ENCODE peak calls at places on chromosomes 7 and 10, in seven cellular contexts. One of them, this sample, is unnamed.

GRCh38 chr7:138186951-138187351 is 110.7 kb downstream of the AKR1D1 start:
- DNase-seq in CD8-positive, alpha-beta memory T cell: no peak
- DNase-seq in stimulated activated CD8-positive, alpha-beta memory T cell treated with anti-CD3 and anti-CD28 coated beads, Interleukin-12 subunit alpha, Interleukin-12 subunit beta, amount 100 ng/mL, for 4 hours: no peak
- DNase-seq in adrenal gland: peak
- DNase-seq in IMR-90: peak
- DNase-seq in right atrium auricular region: no peak
- DNase-seq in GM10248: no peak
- DNase-seq in this sample: no peak

GRCh38 chr7:98771519-98772241 is 98.1 kb downstream of the TMEM130 start:
- DNase-seq in adrenal gland: peak
- DNase-seq in CD8-positive, alpha-beta memory T cell: no peak
- DNase-seq in GM10248: no peak
- DNase-seq in right atrium auricular region: no peak
- DNase-seq in stimulated activated CD8-positive, alpha-beta memory T cell treated with anti-CD3 and anti-CD28 coated beads, Interleukin-12 subunit alpha, Interleukin-12 subunit beta, amount 100 ng/mL, for 4 hours: no peak
- DNase-seq in IMR-90: peak
- DNase-seq in this sample: no peak

GRCh38 chr10:97454330-97455036 is 8.5 kb downstream of the ZDHHC16 start:
- DNase-seq in CD8-positive, alpha-beta memory T cell: no peak
- DNase-seq in stimulated activated CD8-positive, alpha-beta memory T cell treated with anti-CD3 and anti-CD28 coated beads, Interleukin-12 subunit alpha, Interleukin-12 subunit beta, amount 100 ng/mL, for 4 hours: no peak
- DNase-seq in GM10248: no peak
- DNase-seq in adrenal gland: no peak
- DNase-seq in right atrium auricular region: no peak
- DNase-seq in IMR-90: peak
- DNase-seq in this sample: peak

GRCh38 chr7:149027560-149028345 is 552 bp downstream of the PDIA4 start:
- DNase-seq in CD8-positive, alpha-beta memory T cell: no peak
- DNase-seq in adrenal gland: no peak
- DNase-seq in right atrium auricular region: no peak
- DNase-seq in IMR-90: peak
- DNase-seq in stimulated activated CD8-positive, alpha-beta memory T cell treated with anti-CD3 and anti-CD28 coated beads, Interleukin-12 subunit alpha, Interleukin-12 subunit beta, amount 100 ng/mL, for 4 hours: no peak
- DNase-seq in GM10248: no peak
- DNase-seq in this sample: no peak

GRCh38 chr10:8768341-8768740 is 713.9 kb downstream of the GATA3 start:
- DNase-seq in stimulated activated CD8-positive, alpha-beta memory T cell treated with anti-CD3 and anti-CD28 coated beads, Interleukin-12 subunit alpha, Interleukin-12 subunit beta, amount 100 ng/mL, for 4 hours: no peak
- DNase-seq in CD8-positive, alpha-beta memory T cell: no peak
- DNase-seq in GM10248: no peak
- DNase-seq in right atrium auricular region: no peak
- DNase-seq in adrenal gland: no peak
- DNase-seq in IMR-90: no peak
- DNase-seq in this sample: no peak

GRCh38 chr10:117214401-117214800 is 17.1 kb downstream of the KCNK18 start:
- DNase-seq in stimulated activated CD8-positive, alpha-beta memory T cell treated with anti-CD3 and anti-CD28 coated beads, Interleukin-12 subunit alpha, Interleukin-12 subunit beta, amount 100 ng/mL, for 4 hours: no peak
- DNase-seq in CD8-positive, alpha-beta memory T cell: no peak
- DNase-seq in adrenal gland: no peak
- DNase-seq in GM10248: no peak
- DNase-seq in IMR-90: peak
- DNase-seq in right atrium auricular region: no peak
- DNase-seq in this sample: no peak

GRCh38 chr7:135508853-135509588 is 881 bp downstream of the CNOT4 start:
- DNase-seq in adrenal gland: no peak
- DNase-seq in stimulated activated CD8-positive, alpha-beta memory T cell treated with anti-CD3 and anti-CD28 coated beads, Interleukin-12 subunit alpha, Interleukin-12 subunit beta, amount 100 ng/mL, for 4 hours: no peak
- DNase-seq in GM10248: peak
- DNase-seq in right atrium auricular region: no peak
- DNase-seq in CD8-positive, alpha-beta memory T cell: peak
- DNase-seq in IMR-90: peak
- DNase-seq in this sample: peak

GRCh38 chr10:6737080-6737641 is 157.1 kb upstream of the PRKCQ start:
- DNase-seq in adrenal gland: no peak
- DNase-seq in GM10248: no peak
- DNase-seq in stimulated activated CD8-positive, alpha-beta memory T cell treated with anti-CD3 and anti-CD28 coated beads, Interleukin-12 subunit alpha, Interleukin-12 subunit beta, amount 100 ng/mL, for 4 hours: no peak
- DNase-seq in right atrium auricular region: no peak
- DNase-seq in IMR-90: peak
- DNase-seq in CD8-positive, alpha-beta memory T cell: no peak
- DNase-seq in this sample: no peak

GRCh38 chr7:33757050-33757449 is 148.3 kb upstream of the BMPER start:
- DNase-seq in adrenal gland: no peak
- DNase-seq in CD8-positive, alpha-beta memory T cell: no peak
- DNase-seq in GM10248: no peak
- DNase-seq in right atrium auricular region: no peak
- DNase-seq in IMR-90: peak
- DNase-seq in stimulated activated CD8-positive, alpha-beta memory T cell treated with anti-CD3 and anti-CD28 coated beads, Interleukin-12 subunit alpha, Interleukin-12 subunit beta, amount 100 ng/mL, for 4 hours: no peak
- DNase-seq in this sample: no peak

GRCh38 chr10:12349628-12350166 is 350 bp downstream of the CAMK1D start:
- DNase-seq in GM10248: no peak
- DNase-seq in stimulated activated CD8-positive, alpha-beta memory T cell treated with anti-CD3 and anti-CD28 coated beads, Interleukin-12 subunit alpha, Interleukin-12 subunit beta, amount 100 ng/mL, for 4 hours: no peak
- DNase-seq in right atrium auricular region: no peak
- DNase-seq in CD8-positive, alpha-beta memory T cell: no peak
- DNase-seq in IMR-90: no peak
- DNase-seq in adrenal gland: no peak
- DNase-seq in this sample: no peak

GRCh38 chr7:151784843-151785680 is 91.9 kb downstream of the PRKAG2 start:
- DNase-seq in right atrium auricular region: no peak
- DNase-seq in GM10248: no peak
- DNase-seq in IMR-90: no peak
- DNase-seq in adrenal gland: no peak
- DNase-seq in CD8-positive, alpha-beta memory T cell: no peak
- DNase-seq in stimulated activated CD8-positive, alpha-beta memory T cell treated with anti-CD3 and anti-CD28 coated beads, Interleukin-12 subunit alpha, Interleukin-12 subunit beta, amount 100 ng/mL, for 4 hours: no peak
- DNase-seq in this sample: peak

GRCh38 chr7:102064361-102065025 is 222.2 kb upstream of the SH2B2 start:
- DNase-seq in right atrium auricular region: no peak
- DNase-seq in CD8-positive, alpha-beta memory T cell: no peak
- DNase-seq in stimulated activated CD8-positive, alpha-beta memory T cell treated with anti-CD3 and anti-CD28 coated beads, Interleukin-12 subunit alpha, Interleukin-12 subunit beta, amount 100 ng/mL, for 4 hours: no peak
- DNase-seq in IMR-90: peak
- DNase-seq in GM10248: no peak
- DNase-seq in adrenal gland: peak
- DNase-seq in this sample: peak

GRCh38 chr10:5555881-5556280 is 31.1 kb downstream of the CALML3 start:
- DNase-seq in IMR-90: no peak
- DNase-seq in GM10248: no peak
- DNase-seq in right atrium auricular region: no peak
- DNase-seq in adrenal gland: no peak
- DNase-seq in CD8-positive, alpha-beta memory T cell: no peak
- DNase-seq in stimulated activated CD8-positive, alpha-beta memory T cell treated with anti-CD3 and anti-CD28 coated beads, Interleukin-12 subunit alpha, Interleukin-12 subunit beta, amount 100 ng/mL, for 4 hours: no peak
- DNase-seq in this sample: no peak

GRCh38 chr10:125159932-125160855 is at the start of gene CTBP2:
- DNase-seq in right atrium auricular region: peak
- DNase-seq in IMR-90: no peak
- DNase-seq in stimulated activated CD8-positive, alpha-beta memory T cell treated with anti-CD3 and anti-CD28 coated beads, Interleukin-12 subunit alpha, Interleukin-12 subunit beta, amount 100 ng/mL, for 4 hours: no peak
- DNase-seq in CD8-positive, alpha-beta memory T cell: no peak
- DNase-seq in adrenal gland: peak
- DNase-seq in GM10248: no peak
- DNase-seq in this sample: peak

GRCh38 chr10:34280599-34281374 is 534.3 kb downstream of the PARD3 start:
- DNase-seq in adrenal gland: peak
- DNase-seq in IMR-90: peak
- DNase-seq in right atrium auricular region: no peak
- DNase-seq in GM10248: no peak
- DNase-seq in stimulated activated CD8-positive, alpha-beta memory T cell treated with anti-CD3 and anti-CD28 coated beads, Interleukin-12 subunit alpha, Interleukin-12 subunit beta, amount 100 ng/mL, for 4 hours: no peak
- DNase-seq in CD8-positive, alpha-beta memory T cell: no peak
- DNase-seq in this sample: peak

GRCh38 chr7:18861514-18861913 is 255.9 kb downstream of the TWIST1 start:
- DNase-seq in IMR-90: peak
- DNase-seq in right atrium auricular region: no peak
- DNase-seq in stimulated activated CD8-positive, alpha-beta memory T cell treated with anti-CD3 and anti-CD28 coated beads, Interleukin-12 subunit alpha, Interleukin-12 subunit beta, amount 100 ng/mL, for 4 hours: no peak
- DNase-seq in GM10248: no peak
- DNase-seq in adrenal gland: no peak
- DNase-seq in CD8-positive, alpha-beta memory T cell: no peak
- DNase-seq in this sample: no peak

GRCh38 chr10:89341136-89341535 is 13.3 kb downstream of the IFIT3 start:
- DNase-seq in GM10248: no peak
- DNase-seq in adrenal gland: no peak
- DNase-seq in stimulated activated CD8-positive, alpha-beta memory T cell treated with anti-CD3 and anti-CD28 coated beads, Interleukin-12 subunit alpha, Interleukin-12 subunit beta, amount 100 ng/mL, for 4 hours: no peak
- DNase-seq in IMR-90: no peak
- DNase-seq in CD8-positive, alpha-beta memory T cell: no peak
- DNase-seq in right atrium auricular region: no peak
- DNase-seq in this sample: no peak

GRCh38 chr10:103491729-103492364 is 1.7 kb upstream of the NEURL1 start:
- DNase-seq in CD8-positive, alpha-beta memory T cell: no peak
- DNase-seq in GM10248: no peak
- DNase-seq in right atrium auricular region: no peak
- DNase-seq in adrenal gland: peak
- DNase-seq in stimulated activated CD8-positive, alpha-beta memory T cell treated with anti-CD3 and anti-CD28 coated beads, Interleukin-12 subunit alpha, Interleukin-12 subunit beta, amount 100 ng/mL, for 4 hours: no peak
- DNase-seq in IMR-90: peak
- DNase-seq in this sample: no peak

GRCh38 chr7:160958-161725 is 31.2 kb upstream of the FAM20C start:
- DNase-seq in stimulated activated CD8-positive, alpha-beta memory T cell treated with anti-CD3 and anti-CD28 coated beads, Interleukin-12 subunit alpha, Interleukin-12 subunit beta, amount 100 ng/mL, for 4 hours: no peak
- DNase-seq in IMR-90: no peak
- DNase-seq in right atrium auricular region: no peak
- DNase-seq in adrenal gland: no peak
- DNase-seq in CD8-positive, alpha-beta memory T cell: no peak
- DNase-seq in GM10248: no peak
- DNase-seq in this sample: no peak

GRCh38 chr10:102863660-102864059 is 5.6 kb upstream of the AS3MT start:
- DNase-seq in GM10248: no peak
- DNase-seq in IMR-90: no peak
- DNase-seq in right atrium auricular region: no peak
- DNase-seq in CD8-positive, alpha-beta memory T cell: no peak
- DNase-seq in adrenal gland: peak
- DNase-seq in stimulated activated CD8-positive, alpha-beta memory T cell treated with anti-CD3 and anti-CD28 coated beads, Interleukin-12 subunit alpha, Interleukin-12 subunit beta, amount 100 ng/mL, for 4 hours: no peak
- DNase-seq in this sample: no peak

GRCh38 chr7:139016931-139017511 is 18.8 kb downstream of the ZC3HAV1L start:
- DNase-seq in CD8-positive, alpha-beta memory T cell: peak
- DNase-seq in IMR-90: peak
- DNase-seq in adrenal gland: peak
- DNase-seq in stimulated activated CD8-positive, alpha-beta memory T cell treated with anti-CD3 and anti-CD28 coated beads, Interleukin-12 subunit alpha, Interleukin-12 subunit beta, amount 100 ng/mL, for 4 hours: peak
- DNase-seq in right atrium auricular region: peak
- DNase-seq in GM10248: peak
- DNase-seq in this sample: peak

GRCh38 chr10:29392376-29393021 is 103.6 kb downstream of the LYZL1 start:
- DNase-seq in stimulated activated CD8-positive, alpha-beta memory T cell treated with anti-CD3 and anti-CD28 coated beads, Interleukin-12 subunit alpha, Interleukin-12 subunit beta, amount 100 ng/mL, for 4 hours: no peak
- DNase-seq in right atrium auricular region: no peak
- DNase-seq in IMR-90: peak
- DNase-seq in CD8-positive, alpha-beta memory T cell: peak
- DNase-seq in GM10248: peak
- DNase-seq in adrenal gland: peak
- DNase-seq in this sample: peak

GRCh38 chr7:27155816-27156507 is 513 bp downstream of the HOXA7 start:
- DNase-seq in IMR-90: no peak
- DNase-seq in adrenal gland: peak
- DNase-seq in right atrium auricular region: no peak
- DNase-seq in stimulated activated CD8-positive, alpha-beta memory T cell treated with anti-CD3 and anti-CD28 coated beads, Interleukin-12 subunit alpha, Interleukin-12 subunit beta, amount 100 ng/mL, for 4 hours: no peak
- DNase-seq in GM10248: no peak
- DNase-seq in CD8-positive, alpha-beta memory T cell: no peak
- DNase-seq in this sample: peak

GRCh38 chr7:106779877-106780276 is 85.2 kb upstream of the PIK3CG start:
- DNase-seq in GM10248: no peak
- DNase-seq in CD8-positive, alpha-beta memory T cell: no peak
- DNase-seq in adrenal gland: peak
- DNase-seq in IMR-90: no peak
- DNase-seq in right atrium auricular region: no peak
- DNase-seq in stimulated activated CD8-positive, alpha-beta memory T cell treated with anti-CD3 and anti-CD28 coated beads, Interleukin-12 subunit alpha, Interleukin-12 subunit beta, amount 100 ng/mL, for 4 hours: no peak
- DNase-seq in this sample: peak

This sample was measured in body of pancreas.